ENCODE peak calls at places on chromosomes 7 and 10, in four cellular contexts. N, G, P and F are unnamed samples.

GRCh38 chr10:110456523-110457091 is 41.1 kb upstream of the DUSP5 start:
- DNase-seq in G (no peak), N (no peak), P (no peak), F (no peak)

GRCh38 chr7:41096921-41097320 is 606.0 kb downstream of the INHBA start:
- DNase-seq in G (no peak), P (no peak), N (peak), F (no peak)

GRCh38 chr7:90250601-90251303 is 5.8 kb downstream of the CFAP69 start:
- DNase-seq in G (no peak), P (no peak), N (peak), F (no peak)

GRCh38 chr10:49594594-49594993 is 15.5 kb upstream of the SLC18A3 start:
- DNase-seq in P (no peak), G (no peak), N (peak), F (peak)

GRCh38 chr10:62560207-62560819 is 186.1 kb downstream of the ZNF365 start:
- DNase-seq in P (no peak), G (no peak), N (peak), F (no peak)

GRCh38 chr10:96598841-96599240 is 12.0 kb upstream of the TM9SF3 start:
- DNase-seq in P (no peak), G (no peak), N (no peak), F (no peak)

GRCh38 chr7:83014546-83014945 is 148.1 kb downstream of the PCLO start:
- DNase-seq in P (no peak), G (no peak), N (no peak), F (no peak)

GRCh38 chr10:37549054-37549453 is 308.4 kb downstream of the ZNF248 start:
- DNase-seq in G (no peak), N (no peak), P (no peak), F (no peak)

GRCh38 chr7:17402628-17403278 is 104.3 kb downstream of the AHR start:
- DNase-seq in N (no peak), G (no peak), P (no peak), F (peak)

GRCh38 chr10:34480345-34480744 is 334.8 kb downstream of the PARD3 start:
- DNase-seq in G (no peak), N (no peak), P (no peak), F (no peak)

GRCh38 chr7:27516415-27516814 is 146.3 kb downstream of the HIBADH start:
- DNase-seq in N (no peak), P (no peak), G (no peak), F (no peak)

GRCh38 chr7:55552320-55553086 is 19.8 kb downstream of the VOPP1 start:
- DNase-seq in G (no peak), N (peak), P (no peak), F (no peak)

GRCh38 chr10:123241391-123242141 is 87.4 kb downstream of the BUB3 start:
- DNase-seq in G (no peak), P (no peak), N (no peak), F (peak)

GRCh38 chr7:93030605-93031225 is 87.1 kb downstream of the SAMD9 start:
- DNase-seq in N (no peak), P (no peak), G (no peak), F (no peak)
- TF ChIP-seq CTCF in N (no peak), P (no peak), G (no peak), F (no peak)

GRCh38 chr10:116764979-116765378 is 22.6 kb upstream of the HSPA12A start:
- DNase-seq in N (no peak), G (no peak), P (no peak), F (no peak)

GRCh38 chr10:116763440-116763839 is 21.1 kb upstream of the HSPA12A start:
- DNase-seq in G (peak), N (no peak), P (no peak), F (no peak)

GRCh38 chr10:116767235-116767634 is 24.9 kb upstream of the HSPA12A start:
- DNase-seq in N (peak), P (peak), G (peak), F (no peak)

GRCh38 chr10:116766241-116767198 is 24.2 kb upstream of the HSPA12A start:
- DNase-seq in G (peak), P (no peak), N (no peak), F (no peak)

DNA sequence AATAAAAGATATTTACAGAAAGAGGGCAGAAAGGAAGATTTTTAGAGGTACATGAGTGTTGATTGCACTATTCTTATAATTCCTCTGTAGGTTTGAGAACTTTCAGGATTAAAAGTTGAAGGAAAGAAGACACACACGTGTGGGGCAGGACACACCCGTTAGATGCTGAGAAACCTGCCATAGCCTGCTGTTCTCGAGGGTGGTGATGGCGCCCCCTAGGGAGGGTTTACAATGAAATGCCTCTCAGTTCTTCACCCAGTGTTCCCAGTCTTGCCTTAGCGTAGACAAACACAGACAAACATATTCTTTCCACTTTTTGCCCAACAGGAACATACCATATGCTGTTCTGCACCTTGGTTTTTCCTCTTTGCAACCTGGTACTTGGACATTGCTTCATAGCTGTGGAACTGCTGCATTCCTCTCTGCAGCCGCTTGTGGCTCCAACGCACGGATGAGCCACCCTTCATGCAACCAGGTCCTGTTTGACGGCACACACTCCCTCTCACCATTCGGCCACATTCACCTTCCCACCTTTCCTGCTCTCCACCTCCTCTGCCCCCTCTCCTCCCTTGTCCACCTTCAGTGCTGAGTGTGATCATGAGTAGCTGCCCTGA is 23.3 kb upstream of the HSPA12A start:
- DNase-seq in P (no peak), N (peak), G (peak), F (peak)
- TF ChIP-seq CTCF in P (peak), N (peak), G (peak), F (peak)

GRCh38 chr10:128498378-128498730 is 372.1 kb upstream of the MKI67 start:
- DNase-seq in N (no peak), P (no peak), G (peak), F (no peak)
- TF ChIP-seq CTCF in N (no peak), P (no peak), G (no peak), F (no peak)

DNA sequence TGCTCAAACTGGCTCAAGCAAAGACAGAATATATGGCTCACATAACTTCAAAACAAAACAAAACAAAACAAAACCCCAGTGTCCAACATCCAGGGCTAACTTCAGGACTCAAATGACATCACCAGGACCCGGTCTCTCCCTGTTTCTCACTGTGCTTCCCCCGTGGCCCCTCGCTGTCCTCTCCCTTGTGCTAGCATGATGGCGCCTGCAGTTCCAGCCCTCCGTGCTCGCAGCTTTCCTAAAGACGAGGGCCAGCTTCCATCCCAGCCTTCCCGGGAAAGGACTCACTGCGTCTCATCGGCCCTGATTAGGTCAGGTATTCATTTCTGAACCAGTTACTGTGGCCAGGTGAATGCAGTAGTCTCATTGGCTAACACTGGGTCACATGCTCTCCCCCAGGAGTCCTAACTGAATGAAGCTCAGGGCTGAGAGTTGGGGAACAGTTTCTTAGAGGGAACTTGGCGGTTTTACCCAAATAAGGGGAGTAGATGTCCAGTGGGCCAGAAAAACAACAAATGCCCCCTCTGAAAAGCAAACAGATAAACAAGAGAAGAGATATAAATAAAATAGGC is 33.0 kb upstream of the CTBP2 start:
- DNase-seq in G (no peak), P (no peak), N (no peak), F (no peak)
- TF ChIP-seq CTCF in G (no peak), P (no peak), N (no peak), F (no peak)

GRCh38 chr7:128030999-128031681 is at the start of gene LRRC4:
- DNase-seq in N (peak), P (no peak), G (peak), F (peak)
- TF ChIP-seq CTCF in N (no peak), P (peak), G (peak), F (no peak)

GRCh38 chr10:68829494-68829893 is 2.2 kb downstream of the STOX1 start:
- DNase-seq in P (no peak), G (no peak), N (no peak), F (no peak)
- TF ChIP-seq CTCF in P (no peak), G (no peak), N (no peak), F (no peak)

DNA sequence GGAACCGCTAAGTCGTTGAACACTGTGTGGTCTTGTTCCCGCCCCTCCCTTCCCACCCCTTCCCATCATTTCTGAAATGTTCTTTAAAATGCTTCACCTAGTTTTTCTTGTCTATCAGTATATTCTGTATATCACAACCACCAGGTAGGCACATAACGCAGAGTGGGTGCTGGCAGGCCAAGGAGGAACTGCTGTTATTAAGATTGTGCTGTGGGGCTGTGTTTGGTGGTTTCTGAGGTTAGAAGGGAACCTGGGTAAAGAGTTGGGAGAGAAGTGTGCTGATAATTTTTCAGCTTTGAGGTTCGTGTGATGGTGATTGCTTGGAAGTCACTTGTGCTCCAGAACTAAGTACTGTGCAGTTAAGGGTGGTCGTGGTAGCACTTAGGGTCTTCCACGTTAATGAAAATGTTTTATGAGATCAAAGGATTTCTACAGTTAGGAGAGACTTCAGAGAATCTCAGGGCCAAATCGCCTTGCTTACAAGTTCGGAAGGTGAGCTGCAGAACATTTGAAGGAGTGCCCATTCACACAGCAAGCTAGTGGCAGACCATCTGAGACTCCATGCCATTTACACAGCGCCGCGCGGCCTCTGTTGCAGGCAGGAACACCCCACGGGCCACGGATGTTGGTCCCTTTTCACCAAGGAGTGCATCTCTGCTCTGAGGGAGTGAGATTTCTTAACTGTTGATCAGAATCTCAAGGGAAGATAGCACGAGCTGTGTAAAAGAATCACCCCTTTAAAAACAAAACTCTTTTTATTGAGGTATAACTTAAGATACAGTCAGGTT is 1.6 kb downstream of the UBE3C start:
- DNase-seq in P (no peak), N (no peak), G (no peak), F (peak)
- TF ChIP-seq CTCF in P (no peak), N (no peak), G (no peak), F (no peak)

GRCh38 chr7:142961595-142961972 is 579 bp downstream of the KEL start:
- DNase-seq in N (no peak), P (no peak), G (no peak), F (no peak)

GRCh38 chr7:142959202-142959601 is 3.0 kb downstream of the KEL start:
- DNase-seq in G (no peak), N (no peak), P (no peak), F (no peak)

GRCh38 chr7:142963993-142964392 is 1.8 kb upstream of the KEL start:
- DNase-seq in P (no peak), N (no peak), G (no peak), F (no peak)

GRCh38 chr7:142961973-142962913 is at the start of gene KEL:
- DNase-seq in P (no peak), N (no peak), G (no peak), F (no peak)

GRCh38 chr7:142960955-142961512 is 1.1 kb downstream of the KEL start:
- DNase-seq in G (no peak), N (no peak), P (no peak), F (no peak)
- TF ChIP-seq CTCF in G (no peak), N (no peak), P (no peak), F (peak)

GRCh38 chr10:92074126-92074887 is 150.7 kb downstream of the BTAF1 start:
- DNase-seq in P (no peak), G (no peak), N (peak), F (peak)
- TF ChIP-seq CTCF in P (peak), G (no peak), N (no peak), F (no peak)

GRCh38 chr7:153190452-153190851 is 430.9 kb downstream of the ACTR3B start:
- DNase-seq in N (no peak), G (no peak), P (no peak), F (peak)

GRCh38 chr7:153188161-153188560 is 428.6 kb downstream of the ACTR3B start:
- DNase-seq in N (no peak), P (no peak), G (no peak), F (no peak)

GRCh38 chr7:153188630-153189029 is 429.1 kb downstream of the ACTR3B start:
- DNase-seq in G (no peak), P (no peak), N (no peak), F (peak)

GRCh38 chr7:153190986-153191385 is 431.4 kb downstream of the ACTR3B start:
- DNase-seq in N (no peak), G (no peak), P (no peak), F (no peak)

GRCh38 chr7:153193144-153193595 is 433.6 kb downstream of the ACTR3B start:
- DNase-seq in G (peak), N (no peak), P (no peak), F (peak)
- TF ChIP-seq CTCF in G (peak), N (no peak), P (peak), F (peak)